ENCODE peak calls at places on chromosomes 5 and 9, in six cellular contexts. One of them, this sample, is unnamed.

GRCh38 chr9:6955251-6955921 is 197.6 kb downstream of the KDM4C start:
- DNase-seq in stimulated activated CD4-positive, alpha-beta T cell treated with anti-CD3 and anti-CD28 coated beads, Interleukin-4, amount 100 ng/mL, for 1 hour: no peak
- DNase-seq in nucleus accumbens: no peak
- DNase-seq in pons: peak
- DNase-seq in H4: no peak
- DNase-seq in IMR-90: peak
- DNase-seq in this sample: no peak

GRCh38 chr5:9928266-9928750 is 298.2 kb upstream of the TAS2R1 start:
- DNase-seq in stimulated activated CD4-positive, alpha-beta T cell treated with anti-CD3 and anti-CD28 coated beads, Interleukin-4, amount 100 ng/mL, for 1 hour: no peak
- DNase-seq in nucleus accumbens: no peak
- DNase-seq in pons: no peak
- DNase-seq in H4: no peak
- DNase-seq in IMR-90: no peak
- DNase-seq in this sample: no peak

GRCh38 chr5:120098902-120099301 is 365.2 kb upstream of the PRR16 start:
- DNase-seq in stimulated activated CD4-positive, alpha-beta T cell treated with anti-CD3 and anti-CD28 coated beads, Interleukin-4, amount 100 ng/mL, for 1 hour: no peak
- DNase-seq in nucleus accumbens: no peak
- DNase-seq in pons: no peak
- DNase-seq in H4: no peak
- DNase-seq in IMR-90: peak
- DNase-seq in this sample: no peak

GRCh38 chr5:150386024-150386855 is 26.5 kb downstream of the CD74 start:
- DNase-seq in stimulated activated CD4-positive, alpha-beta T cell treated with anti-CD3 and anti-CD28 coated beads, Interleukin-4, amount 100 ng/mL, for 1 hour: no peak
- DNase-seq in nucleus accumbens: no peak
- DNase-seq in pons: no peak
- DNase-seq in H4: no peak
- DNase-seq in IMR-90: no peak
- DNase-seq in this sample: no peak

GRCh38 chr9:21677834-21678233 is 124.6 kb upstream of the MTAP start:
- DNase-seq in stimulated activated CD4-positive, alpha-beta T cell treated with anti-CD3 and anti-CD28 coated beads, Interleukin-4, amount 100 ng/mL, for 1 hour: no peak
- DNase-seq in nucleus accumbens: no peak
- DNase-seq in pons: no peak
- DNase-seq in H4: no peak
- DNase-seq in IMR-90: peak
- DNase-seq in this sample: no peak

GRCh38 chr5:168005093-168005492 is 286.4 kb upstream of the WWC1 start:
- DNase-seq in stimulated activated CD4-positive, alpha-beta T cell treated with anti-CD3 and anti-CD28 coated beads, Interleukin-4, amount 100 ng/mL, for 1 hour: no peak
- DNase-seq in nucleus accumbens: no peak
- DNase-seq in pons: no peak
- DNase-seq in H4: no peak
- DNase-seq in IMR-90: no peak
- DNase-seq in this sample: no peak

GRCh38 chr9:13049223-13049622 is 230.3 kb downstream of the MPDZ start:
- DNase-seq in stimulated activated CD4-positive, alpha-beta T cell treated with anti-CD3 and anti-CD28 coated beads, Interleukin-4, amount 100 ng/mL, for 1 hour: no peak
- DNase-seq in nucleus accumbens: no peak
- DNase-seq in pons: peak
- DNase-seq in H4: no peak
- DNase-seq in IMR-90: no peak
- DNase-seq in this sample: no peak

GRCh38 chr5:110267714-110268113 is 458.8 kb downstream of the TMEM232 start:
- DNase-seq in stimulated activated CD4-positive, alpha-beta T cell treated with anti-CD3 and anti-CD28 coated beads, Interleukin-4, amount 100 ng/mL, for 1 hour: no peak
- DNase-seq in nucleus accumbens: no peak
- DNase-seq in pons: no peak
- DNase-seq in H4: no peak
- DNase-seq in IMR-90: no peak
- DNase-seq in this sample: no peak

GRCh38 chr5:14588758-14589543 is 7.4 kb downstream of the OTULINL start:
- DNase-seq in stimulated activated CD4-positive, alpha-beta T cell treated with anti-CD3 and anti-CD28 coated beads, Interleukin-4, amount 100 ng/mL, for 1 hour: no peak
- DNase-seq in nucleus accumbens: no peak
- DNase-seq in pons: no peak
- DNase-seq in H4: no peak
- DNase-seq in IMR-90: no peak
- DNase-seq in this sample: no peak

GRCh38 chr9:100322954-100323536 is 29.7 kb downstream of the TEX10 start:
- DNase-seq in stimulated activated CD4-positive, alpha-beta T cell treated with anti-CD3 and anti-CD28 coated beads, Interleukin-4, amount 100 ng/mL, for 1 hour: peak
- DNase-seq in nucleus accumbens: no peak
- DNase-seq in pons: peak
- DNase-seq in H4: peak
- DNase-seq in IMR-90: peak
- DNase-seq in this sample: peak

GRCh38 chr5:57176350-57176857 is 2.5 kb downstream of the GPBP1 start:
- DNase-seq in stimulated activated CD4-positive, alpha-beta T cell treated with anti-CD3 and anti-CD28 coated beads, Interleukin-4, amount 100 ng/mL, for 1 hour: no peak
- DNase-seq in nucleus accumbens: no peak
- DNase-seq in pons: peak
- DNase-seq in H4: peak
- DNase-seq in IMR-90: peak
- DNase-seq in this sample: no peak

GRCh38 chr5:76546497-76547102 is 76.6 kb downstream of the F2RL2 start:
- DNase-seq in stimulated activated CD4-positive, alpha-beta T cell treated with anti-CD3 and anti-CD28 coated beads, Interleukin-4, amount 100 ng/mL, for 1 hour: no peak
- DNase-seq in nucleus accumbens: no peak
- DNase-seq in pons: no peak
- DNase-seq in H4: no peak
- DNase-seq in IMR-90: no peak
- DNase-seq in this sample: peak

GRCh38 chr9:127720031-127720864 is 4.4 kb downstream of the TTC16 start:
- DNase-seq in stimulated activated CD4-positive, alpha-beta T cell treated with anti-CD3 and anti-CD28 coated beads, Interleukin-4, amount 100 ng/mL, for 1 hour: no peak
- DNase-seq in nucleus accumbens: no peak
- DNase-seq in pons: no peak
- DNase-seq in H4: no peak
- DNase-seq in IMR-90: no peak
- DNase-seq in this sample: no peak

GRCh38 chr5:38346593-38346992 is 88.2 kb downstream of the EGFLAM start:
- DNase-seq in stimulated activated CD4-positive, alpha-beta T cell treated with anti-CD3 and anti-CD28 coated beads, Interleukin-4, amount 100 ng/mL, for 1 hour: no peak
- DNase-seq in nucleus accumbens: no peak
- DNase-seq in pons: no peak
- DNase-seq in H4: no peak
- DNase-seq in IMR-90: no peak
- DNase-seq in this sample: no peak

GRCh38 chr9:116592926-116593325 is 94.2 kb upstream of the TRIM32 start:
- DNase-seq in stimulated activated CD4-positive, alpha-beta T cell treated with anti-CD3 and anti-CD28 coated beads, Interleukin-4, amount 100 ng/mL, for 1 hour: no peak
- DNase-seq in nucleus accumbens: no peak
- DNase-seq in pons: no peak
- DNase-seq in H4: no peak
- DNase-seq in IMR-90: no peak
- DNase-seq in this sample: no peak

GRCh38 chr9:22528485-22528884 is 81.9 kb downstream of the DMRTA1 start:
- DNase-seq in stimulated activated CD4-positive, alpha-beta T cell treated with anti-CD3 and anti-CD28 coated beads, Interleukin-4, amount 100 ng/mL, for 1 hour: no peak
- DNase-seq in nucleus accumbens: no peak
- DNase-seq in pons: peak
- DNase-seq in H4: peak
- DNase-seq in IMR-90: peak
- DNase-seq in this sample: no peak

GRCh38 chr9:111661802-111662491 is 542 bp downstream of the GNG10 start:
- DNase-seq in stimulated activated CD4-positive, alpha-beta T cell treated with anti-CD3 and anti-CD28 coated beads, Interleukin-4, amount 100 ng/mL, for 1 hour: peak
- DNase-seq in nucleus accumbens: no peak
- DNase-seq in pons: peak
- DNase-seq in H4: no peak
- DNase-seq in IMR-90: peak
- DNase-seq in this sample: peak

GRCh38 chr9:89770779-89771178 is 166.0 kb downstream of the GADD45G start:
- DNase-seq in stimulated activated CD4-positive, alpha-beta T cell treated with anti-CD3 and anti-CD28 coated beads, Interleukin-4, amount 100 ng/mL, for 1 hour: no peak
- DNase-seq in nucleus accumbens: no peak
- DNase-seq in pons: peak
- DNase-seq in H4: no peak
- DNase-seq in IMR-90: no peak
- DNase-seq in this sample: no peak

GRCh38 chr9:120965344-120966004 is 38.9 kb upstream of the TRAF1 start:
- DNase-seq in stimulated activated CD4-positive, alpha-beta T cell treated with anti-CD3 and anti-CD28 coated beads, Interleukin-4, amount 100 ng/mL, for 1 hour: no peak
- DNase-seq in nucleus accumbens: peak
- DNase-seq in pons: peak
- DNase-seq in H4: no peak
- DNase-seq in IMR-90: no peak
- DNase-seq in this sample: no peak

GRCh38 chr5:124741711-124742496 is 4.5 kb downstream of the ZNF608 start:
- DNase-seq in stimulated activated CD4-positive, alpha-beta T cell treated with anti-CD3 and anti-CD28 coated beads, Interleukin-4, amount 100 ng/mL, for 1 hour: no peak
- DNase-seq in nucleus accumbens: no peak
- DNase-seq in pons: peak
- DNase-seq in H4: peak
- DNase-seq in IMR-90: peak
- DNase-seq in this sample: no peak

GRCh38 chr5:78264600-78264999 is 29.9 kb downstream of the AP3B1 start:
- DNase-seq in stimulated activated CD4-positive, alpha-beta T cell treated with anti-CD3 and anti-CD28 coated beads, Interleukin-4, amount 100 ng/mL, for 1 hour: no peak
- DNase-seq in nucleus accumbens: no peak
- DNase-seq in pons: no peak
- DNase-seq in H4: no peak
- DNase-seq in IMR-90: no peak
- DNase-seq in this sample: no peak

GRCh38 chr9:69444791-69445190 is 119.8 kb downstream of the ENTREP1 start:
- DNase-seq in stimulated activated CD4-positive, alpha-beta T cell treated with anti-CD3 and anti-CD28 coated beads, Interleukin-4, amount 100 ng/mL, for 1 hour: no peak
- DNase-seq in nucleus accumbens: no peak
- DNase-seq in pons: no peak
- DNase-seq in H4: no peak
- DNase-seq in IMR-90: no peak
- DNase-seq in this sample: no peak

GRCh38 chr5:1737790-1738405 is 61.7 kb downstream of the MRPL36 start:
- DNase-seq in stimulated activated CD4-positive, alpha-beta T cell treated with anti-CD3 and anti-CD28 coated beads, Interleukin-4, amount 100 ng/mL, for 1 hour: peak
- DNase-seq in nucleus accumbens: no peak
- DNase-seq in pons: no peak
- DNase-seq in H4: no peak
- DNase-seq in IMR-90: peak
- DNase-seq in this sample: no peak

GRCh38 chr9:116951588-116952433 is 264.7 kb downstream of the TRIM32 start:
- DNase-seq in stimulated activated CD4-positive, alpha-beta T cell treated with anti-CD3 and anti-CD28 coated beads, Interleukin-4, amount 100 ng/mL, for 1 hour: no peak
- DNase-seq in nucleus accumbens: no peak
- DNase-seq in pons: no peak
- DNase-seq in H4: no peak
- DNase-seq in IMR-90: peak
- DNase-seq in this sample: no peak

GRCh38 chr5:169538935-169539334 is 44.6 kb upstream of the SPDL1 start:
- DNase-seq in stimulated activated CD4-positive, alpha-beta T cell treated with anti-CD3 and anti-CD28 coated beads, Interleukin-4, amount 100 ng/mL, for 1 hour: no peak
- DNase-seq in nucleus accumbens: no peak
- DNase-seq in pons: no peak
- DNase-seq in H4: no peak
- DNase-seq in IMR-90: no peak
- DNase-seq in this sample: no peak

GRCh38 chr9:125906144-125906543 is 159.0 kb downstream of the PBX3 start:
- DNase-seq in stimulated activated CD4-positive, alpha-beta T cell treated with anti-CD3 and anti-CD28 coated beads, Interleukin-4, amount 100 ng/mL, for 1 hour: no peak
- DNase-seq in nucleus accumbens: no peak
- DNase-seq in pons: no peak
- DNase-seq in H4: no peak
- DNase-seq in IMR-90: peak
- DNase-seq in this sample: no peak

GRCh38 chr9:92716557-92716956 is 46.6 kb upstream of the IPPK start:
- DNase-seq in stimulated activated CD4-positive, alpha-beta T cell treated with anti-CD3 and anti-CD28 coated beads, Interleukin-4, amount 100 ng/mL, for 1 hour: peak
- DNase-seq in nucleus accumbens: no peak
- DNase-seq in pons: no peak
- DNase-seq in H4: no peak
- DNase-seq in IMR-90: peak
- DNase-seq in this sample: peak

GRCh38 chr9:20209421-20210340 is 412.6 kb downstream of the MLLT3 start:
- DNase-seq in stimulated activated CD4-positive, alpha-beta T cell treated with anti-CD3 and anti-CD28 coated beads, Interleukin-4, amount 100 ng/mL, for 1 hour: peak
- DNase-seq in nucleus accumbens: no peak
- DNase-seq in pons: no peak
- DNase-seq in H4: no peak
- DNase-seq in IMR-90: no peak
- DNase-seq in this sample: no peak

GRCh38 chr5:78077369-78078068 is 217.0 kb downstream of the AP3B1 start:
- DNase-seq in stimulated activated CD4-positive, alpha-beta T cell treated with anti-CD3 and anti-CD28 coated beads, Interleukin-4, amount 100 ng/mL, for 1 hour: no peak
- DNase-seq in nucleus accumbens: no peak
- DNase-seq in pons: no peak
- DNase-seq in H4: no peak
- DNase-seq in IMR-90: no peak
- DNase-seq in this sample: no peak

GRCh38 chr9:117927354-117927753 is 223.2 kb downstream of the TLR4 start:
- DNase-seq in stimulated activated CD4-positive, alpha-beta T cell treated with anti-CD3 and anti-CD28 coated beads, Interleukin-4, amount 100 ng/mL, for 1 hour: no peak
- DNase-seq in nucleus accumbens: no peak
- DNase-seq in pons: no peak
- DNase-seq in H4: no peak
- DNase-seq in IMR-90: no peak
- DNase-seq in this sample: no peak

GRCh38 chr5:30956251-30956650 is 237.2 kb upstream of the CDH6 start:
- DNase-seq in stimulated activated CD4-positive, alpha-beta T cell treated with anti-CD3 and anti-CD28 coated beads, Interleukin-4, amount 100 ng/mL, for 1 hour: no peak
- DNase-seq in nucleus accumbens: no peak
- DNase-seq in pons: no peak
- DNase-seq in H4: no peak
- DNase-seq in IMR-90: no peak
- DNase-seq in this sample: no peak

GRCh38 chr5:1897386-1897785 is 14.7 kb upstream of the IRX4 start:
- DNase-seq in stimulated activated CD4-positive, alpha-beta T cell treated with anti-CD3 and anti-CD28 coated beads, Interleukin-4, amount 100 ng/mL, for 1 hour: no peak
- DNase-seq in nucleus accumbens: no peak
- DNase-seq in pons: no peak
- DNase-seq in H4: no peak
- DNase-seq in IMR-90: no peak
- DNase-seq in this sample: no peak

GRCh38 chr9:105901514-105902109 is 207.3 kb downstream of the TMEM38B start:
- DNase-seq in stimulated activated CD4-positive, alpha-beta T cell treated with anti-CD3 and anti-CD28 coated beads, Interleukin-4, amount 100 ng/mL, for 1 hour: no peak
- DNase-seq in nucleus accumbens: no peak
- DNase-seq in pons: peak
- DNase-seq in H4: peak
- DNase-seq in IMR-90: peak
- DNase-seq in this sample: no peak

GRCh38 chr5:180643191-180643851 is 6.1 kb downstream of the FLT4 start:
- DNase-seq in stimulated activated CD4-positive, alpha-beta T cell treated with anti-CD3 and anti-CD28 coated beads, Interleukin-4, amount 100 ng/mL, for 1 hour: no peak
- DNase-seq in nucleus accumbens: no peak
- DNase-seq in pons: no peak
- DNase-seq in H4: no peak
- DNase-seq in IMR-90: no peak
- DNase-seq in this sample: no peak

GRCh38 chr9:124595743-124596142 is 88.5 kb upstream of the NR5A1 start:
- DNase-seq in stimulated activated CD4-positive, alpha-beta T cell treated with anti-CD3 and anti-CD28 coated beads, Interleukin-4, amount 100 ng/mL, for 1 hour: no peak
- DNase-seq in nucleus accumbens: no peak
- DNase-seq in pons: no peak
- DNase-seq in H4: no peak
- DNase-seq in IMR-90: no peak
- DNase-seq in this sample: no peak

GRCh38 chr5:72374844-72375243 is 54.7 kb downstream of the PTCD2 start:
- DNase-seq in stimulated activated CD4-positive, alpha-beta T cell treated with anti-CD3 and anti-CD28 coated beads, Interleukin-4, amount 100 ng/mL, for 1 hour: no peak
- DNase-seq in nucleus accumbens: no peak
- DNase-seq in pons: no peak
- DNase-seq in H4: no peak
- DNase-seq in IMR-90: no peak
- DNase-seq in this sample: no peak

GRCh38 chr9:134187821-134188420 is 23.6 kb upstream of the RNU6ATAC start:
- DNase-seq in stimulated activated CD4-positive, alpha-beta T cell treated with anti-CD3 and anti-CD28 coated beads, Interleukin-4, amount 100 ng/mL, for 1 hour: no peak
- DNase-seq in nucleus accumbens: no peak
- DNase-seq in pons: no peak
- DNase-seq in H4: no peak
- DNase-seq in IMR-90: no peak
- DNase-seq in this sample: no peak

GRCh38 chr5:116068028-116068632 is 16.7 kb upstream of the COMMD10 start:
- DNase-seq in stimulated activated CD4-positive, alpha-beta T cell treated with anti-CD3 and anti-CD28 coated beads, Interleukin-4, amount 100 ng/mL, for 1 hour: no peak
- DNase-seq in nucleus accumbens: no peak
- DNase-seq in pons: peak
- DNase-seq in H4: peak
- DNase-seq in IMR-90: peak
- DNase-seq in this sample: peak

GRCh38 chr9:136941231-136942111 is 3.1 kb downstream of the FBXW5 start:
- DNase-seq in stimulated activated CD4-positive, alpha-beta T cell treated with anti-CD3 and anti-CD28 coated beads, Interleukin-4, amount 100 ng/mL, for 1 hour: no peak
- DNase-seq in nucleus accumbens: no peak
- DNase-seq in pons: no peak
- DNase-seq in H4: no peak
- DNase-seq in IMR-90: no peak
- DNase-seq in this sample: no peak

GRCh38 chr5:29720954-29721353 is 1472.5 kb upstream of the CDH6 start:
- DNase-seq in stimulated activated CD4-positive, alpha-beta T cell treated with anti-CD3 and anti-CD28 coated beads, Interleukin-4, amount 100 ng/mL, for 1 hour: no peak
- DNase-seq in nucleus accumbens: no peak
- DNase-seq in pons: no peak
- DNase-seq in H4: no peak
- DNase-seq in IMR-90: no peak
- DNase-seq in this sample: no peak